ENCODE peak calls at places on chromosomes 2 and 18, in nine cellular contexts. One of them, this sample, is unnamed.

GRCh38 chr2:88184762-88185161 is 14.6 kb downstream of the THNSL2 start:
- DNase-seq in MM.1S: no peak
- DNase-seq in lung: no peak
- DNase-seq in C1 segment of cervical spinal cord: no peak
- DNase-seq in EH: peak
- DNase-seq in Caki2: no peak
- DNase-seq in H9: no peak
- DNase-seq in cardiac fibroblast: no peak
- DNase-seq in stimulated activated CD4-positive, alpha-beta T cell treated with anti-CD3 and anti-CD28 coated beads, Interleukin-12 subunit alpha, Interleukin-12 subunit beta, amount 100 ng/mL, for 4 hours: no peak
- DNase-seq in this sample: no peak

GRCh38 chr2:120730053-120730439 is 5.6 kb upstream of the GLI2 start:
- DNase-seq in MM.1S: no peak
- DNase-seq in lung: no peak
- DNase-seq in C1 segment of cervical spinal cord: no peak
- DNase-seq in EH: no peak
- DNase-seq in Caki2: no peak
- DNase-seq in H9: peak
- DNase-seq in cardiac fibroblast: no peak
- DNase-seq in stimulated activated CD4-positive, alpha-beta T cell treated with anti-CD3 and anti-CD28 coated beads, Interleukin-12 subunit alpha, Interleukin-12 subunit beta, amount 100 ng/mL, for 4 hours: no peak
- DNase-seq in this sample: no peak

GRCh38 chr2:178328037-178328436 is 122.9 kb downstream of the PRKRA start:
- DNase-seq in MM.1S: peak
- DNase-seq in lung: no peak
- DNase-seq in C1 segment of cervical spinal cord: no peak
- DNase-seq in EH: peak
- DNase-seq in Caki2: no peak
- DNase-seq in H9: no peak
- DNase-seq in cardiac fibroblast: peak
- DNase-seq in stimulated activated CD4-positive, alpha-beta T cell treated with anti-CD3 and anti-CD28 coated beads, Interleukin-12 subunit alpha, Interleukin-12 subunit beta, amount 100 ng/mL, for 4 hours: no peak
- DNase-seq in this sample: no peak

GRCh38 chr2:122300758-122301157 is 545.3 kb downstream of the TSN start:
- DNase-seq in MM.1S: peak
- DNase-seq in lung: no peak
- DNase-seq in C1 segment of cervical spinal cord: no peak
- DNase-seq in EH: no peak
- DNase-seq in Caki2: no peak
- DNase-seq in H9: no peak
- DNase-seq in cardiac fibroblast: peak
- DNase-seq in stimulated activated CD4-positive, alpha-beta T cell treated with anti-CD3 and anti-CD28 coated beads, Interleukin-12 subunit alpha, Interleukin-12 subunit beta, amount 100 ng/mL, for 4 hours: no peak
- DNase-seq in this sample: peak

GRCh38 chr2:46414701-46415100 is 64.7 kb upstream of the TMEM247 start:
- DNase-seq in MM.1S: no peak
- DNase-seq in lung: no peak
- DNase-seq in C1 segment of cervical spinal cord: no peak
- DNase-seq in EH: no peak
- DNase-seq in Caki2: no peak
- DNase-seq in H9: no peak
- DNase-seq in cardiac fibroblast: no peak
- DNase-seq in stimulated activated CD4-positive, alpha-beta T cell treated with anti-CD3 and anti-CD28 coated beads, Interleukin-12 subunit alpha, Interleukin-12 subunit beta, amount 100 ng/mL, for 4 hours: no peak
- DNase-seq in this sample: no peak

GRCh38 chr18:70195852-70196434 is 9.5 kb downstream of the RTTN start:
- DNase-seq in MM.1S: peak
- DNase-seq in lung: no peak
- DNase-seq in C1 segment of cervical spinal cord: no peak
- DNase-seq in EH: peak
- DNase-seq in Caki2: peak
- DNase-seq in H9: no peak
- DNase-seq in cardiac fibroblast: peak
- DNase-seq in stimulated activated CD4-positive, alpha-beta T cell treated with anti-CD3 and anti-CD28 coated beads, Interleukin-12 subunit alpha, Interleukin-12 subunit beta, amount 100 ng/mL, for 4 hours: no peak
- DNase-seq in this sample: peak

GRCh38 chr2:166775176-166775575 is 113.1 kb upstream of the XIRP2 start:
- DNase-seq in MM.1S: no peak
- DNase-seq in lung: no peak
- DNase-seq in C1 segment of cervical spinal cord: no peak
- DNase-seq in EH: no peak
- DNase-seq in Caki2: no peak
- DNase-seq in H9: no peak
- DNase-seq in cardiac fibroblast: no peak
- DNase-seq in stimulated activated CD4-positive, alpha-beta T cell treated with anti-CD3 and anti-CD28 coated beads, Interleukin-12 subunit alpha, Interleukin-12 subunit beta, amount 100 ng/mL, for 4 hours: no peak
- DNase-seq in this sample: no peak

GRCh38 chr18:77068321-77068841 is 64.2 kb downstream of the MBP start:
- DNase-seq in MM.1S: no peak
- DNase-seq in lung: no peak
- DNase-seq in C1 segment of cervical spinal cord: no peak
- DNase-seq in EH: peak
- DNase-seq in Caki2: no peak
- DNase-seq in H9: no peak
- DNase-seq in cardiac fibroblast: peak
- DNase-seq in stimulated activated CD4-positive, alpha-beta T cell treated with anti-CD3 and anti-CD28 coated beads, Interleukin-12 subunit alpha, Interleukin-12 subunit beta, amount 100 ng/mL, for 4 hours: no peak
- DNase-seq in this sample: no peak

GRCh38 chr18:79587298-79588125 is 92.1 kb upstream of the CTDP1 start:
- DNase-seq in MM.1S: no peak
- DNase-seq in lung: no peak
- DNase-seq in C1 segment of cervical spinal cord: no peak
- DNase-seq in EH: no peak
- DNase-seq in Caki2: no peak
- DNase-seq in H9: peak
- DNase-seq in cardiac fibroblast: no peak
- DNase-seq in stimulated activated CD4-positive, alpha-beta T cell treated with anti-CD3 and anti-CD28 coated beads, Interleukin-12 subunit alpha, Interleukin-12 subunit beta, amount 100 ng/mL, for 4 hours: no peak
- DNase-seq in this sample: no peak

This sample was measured in HAP-1.